ENCODE peak calls at places on chromosomes 4 and X, in four cellular contexts. One of them, this sample, is unnamed. For H3K4me1, the result is how much of the 10 kb centered on the place peaks cover.

GRCh38 chr4:87056884-87057283 is 122.1 kb downstream of the AFF1 start:
- DNase-seq in neuronal stem cell: no peak
- DNase-seq in adipocyte: no peak
- DNase-seq in NT2/D1: no peak
- DNase-seq in this sample: no peak

GRCh38 chr4:101400096-101400495 is 52.8 kb upstream of the PPP3CA start:
- DNase-seq in neuronal stem cell: no peak
- DNase-seq in NT2/D1: no peak
- DNase-seq in adipocyte: peak
- DNase-seq in this sample: peak

GRCh38 chr4:16090306-16090705 is 6.5 kb upstream of the PROM1 start:
- DNase-seq in neuronal stem cell: no peak
- DNase-seq in NT2/D1: no peak
- DNase-seq in adipocyte: no peak
- DNase-seq in this sample: peak

GRCh38 chrX:45266456-45266855 is 65.8 kb upstream of the DIPK2B start:
- DNase-seq in NT2/D1: no peak
- DNase-seq in adipocyte: no peak
- DNase-seq in neuronal stem cell: no peak
- DNase-seq in this sample: no peak

GRCh38 chrX:66328950-66329596 is 165.0 kb downstream of the HEPH start:
- DNase-seq in neuronal stem cell: no peak
- DNase-seq in NT2/D1: no peak
- DNase-seq in adipocyte: no peak
- DNase-seq in this sample: no peak

GRCh38 chr4:61740950-61741638 is 541.0 kb downstream of the ADGRL3 start:
- DNase-seq in neuronal stem cell: no peak
- DNase-seq in NT2/D1: no peak
- DNase-seq in adipocyte: peak
- DNase-seq in this sample: no peak

GRCh38 chrX:15151267-15152196 is 118.4 kb downstream of the ASB9 start:
- DNase-seq in adipocyte: no peak
- DNase-seq in neuronal stem cell: no peak
- DNase-seq in NT2/D1: no peak
- DNase-seq in this sample: peak

GRCh38 chr4:125433453-125433852 is 118.7 kb downstream of the FAT4 start:
- DNase-seq in NT2/D1: no peak
- DNase-seq in neuronal stem cell: no peak
- DNase-seq in adipocyte: peak
- DNase-seq in this sample: no peak

GRCh38 chr4:183099537-183100297 is 660 bp downstream of the WWC2 start:
- DNase-seq in neuronal stem cell: peak
- DNase-seq in adipocyte: peak
- DNase-seq in NT2/D1: no peak
- DNase-seq in this sample: peak

GRCh38 chr4:37759833-37760232 is 66.7 kb upstream of the PGM2 start:
- DNase-seq in neuronal stem cell: no peak
- DNase-seq in adipocyte: no peak
- DNase-seq in NT2/D1: no peak
- DNase-seq in this sample: no peak

GRCh38 chr4:59655996-59656395 is 1544.1 kb upstream of the ADGRL3 start:
- DNase-seq in NT2/D1: no peak
- DNase-seq in adipocyte: no peak
- DNase-seq in neuronal stem cell: no peak
- DNase-seq in this sample: no peak

GRCh38 chr4:30720656-30721352 is 635 bp downstream of the PCDH7 start:
- DNase-seq in adipocyte: peak
- DNase-seq in neuronal stem cell: peak
- DNase-seq in NT2/D1: no peak
- DNase-seq in this sample: no peak

GRCh38 chrX:11188664-11189063 is 77.5 kb downstream of the HCCS start:
- DNase-seq in NT2/D1: no peak
- DNase-seq in adipocyte: peak
- DNase-seq in neuronal stem cell: no peak
- DNase-seq in this sample: peak

GRCh38 chr4:155582971-155583437 is 83.6 kb upstream of the GUCY1A1 start:
- DNase-seq in neuronal stem cell: no peak
- DNase-seq in NT2/D1: no peak
- DNase-seq in adipocyte: peak
- DNase-seq in this sample: peak

GRCh38 chr4:145195167-145195952 is 15.0 kb upstream of the OTUD4 start:
- DNase-seq in NT2/D1: no peak
- DNase-seq in neuronal stem cell: no peak
- DNase-seq in adipocyte: no peak
- DNase-seq in this sample: peak

GRCh38 chrX:39157006-39157405 is 355.7 kb downstream of the MID1IP1 start:
- DNase-seq in adipocyte: no peak
- DNase-seq in NT2/D1: no peak
- DNase-seq in neuronal stem cell: no peak
- DNase-seq in this sample: no peak

GRCh38 chrX:49184294-49185061 is 1.7 kb downstream of the PRICKLE3 start:
- DNase-seq in neuronal stem cell: peak
- DNase-seq in NT2/D1: peak
- DNase-seq in adipocyte: peak
- DNase-seq in this sample: peak

GRCh38 chrX:137387646-137388045 is 178.3 kb upstream of the ZIC3 start:
- DNase-seq in neuronal stem cell: no peak
- DNase-seq in NT2/D1: no peak
- DNase-seq in adipocyte: no peak
- DNase-seq in this sample: no peak

GRCh38 chr4:107740950-107741701 is 21.1 kb upstream of the PAPSS1 start:
- DNase-seq in adipocyte: peak
- DNase-seq in NT2/D1: no peak
- DNase-seq in neuronal stem cell: no peak
- DNase-seq in this sample: no peak

GRCh38 chr4:38581708-38582107 is 82.3 kb upstream of the KLF3 start:
- DNase-seq in neuronal stem cell: no peak
- DNase-seq in adipocyte: no peak
- DNase-seq in NT2/D1: no peak
- DNase-seq in this sample: no peak

GRCh38 chr4:183499389-183499788 is 5.5 kb upstream of the ING2 start:
- DNase-seq in adipocyte: no peak
- DNase-seq in NT2/D1: no peak
- DNase-seq in neuronal stem cell: no peak
- DNase-seq in this sample: no peak

GRCh38 chrX:38515291-38515690 is 46.1 kb upstream of the TSPAN7 start:
- DNase-seq in neuronal stem cell: no peak
- DNase-seq in adipocyte: no peak
- DNase-seq in NT2/D1: no peak
- DNase-seq in this sample: no peak

GRCh38 chr4:83556836-83557235 is 20.9 kb downstream of the GPAT3 start:
- DNase-seq in adipocyte: no peak
- DNase-seq in NT2/D1: no peak
- DNase-seq in neuronal stem cell: no peak
- DNase-seq in this sample: no peak

GRCh38 chr4:122195718-122196117 is 43.6 kb downstream of the BLTP1 start:
- DNase-seq in NT2/D1: no peak
- DNase-seq in adipocyte: no peak
- DNase-seq in neuronal stem cell: no peak
- DNase-seq in this sample: no peak

GRCh38 chrX:122622800-122623199 is 561.3 kb upstream of the GRIA3 start:
- DNase-seq in adipocyte: no peak
- DNase-seq in NT2/D1: no peak
- DNase-seq in neuronal stem cell: no peak
- DNase-seq in this sample: no peak

GRCh38 chr4:100806988-100807387 is 289.2 kb upstream of the EMCN start:
- DNase-seq in NT2/D1: no peak
- DNase-seq in neuronal stem cell: no peak
- DNase-seq in adipocyte: no peak
- DNase-seq in this sample: no peak

GRCh38 chrX:10636337-10636736 is 16.0 kb upstream of the MID1 start:
- DNase-seq in NT2/D1: peak
- DNase-seq in adipocyte: peak
- DNase-seq in neuronal stem cell: no peak
- DNase-seq in this sample: peak

GRCh38 chrX:113001836-113002235 is 161.2 kb upstream of the AMOT start:
- DNase-seq in neuronal stem cell: no peak
- DNase-seq in NT2/D1: no peak
- DNase-seq in adipocyte: peak
- DNase-seq in this sample: no peak

GRCh38 chr4:4694296-4694772 is 152.5 kb upstream of the STX18 start:
- DNase-seq in adipocyte: peak
- DNase-seq in NT2/D1: peak
- DNase-seq in neuronal stem cell: no peak
- DNase-seq in this sample: no peak

GRCh38 chr4:4695497-4695896 is 153.6 kb upstream of the STX18 start:
- DNase-seq in NT2/D1: no peak
- DNase-seq in adipocyte: no peak
- DNase-seq in neuronal stem cell: no peak
- DNase-seq in this sample: no peak

GRCh38 chr4:4693755-4694295 is 152.0 kb upstream of the STX18 start:
- DNase-seq in neuronal stem cell: no peak
- DNase-seq in NT2/D1: no peak
- DNase-seq in adipocyte: no peak
- DNase-seq in this sample: no peak

GRCh38 chr4:4694812-4695211 is 153.0 kb upstream of the STX18 start:
- DNase-seq in neuronal stem cell: no peak
- DNase-seq in NT2/D1: no peak
- DNase-seq in adipocyte: no peak
- DNase-seq in this sample: no peak

DNA sequence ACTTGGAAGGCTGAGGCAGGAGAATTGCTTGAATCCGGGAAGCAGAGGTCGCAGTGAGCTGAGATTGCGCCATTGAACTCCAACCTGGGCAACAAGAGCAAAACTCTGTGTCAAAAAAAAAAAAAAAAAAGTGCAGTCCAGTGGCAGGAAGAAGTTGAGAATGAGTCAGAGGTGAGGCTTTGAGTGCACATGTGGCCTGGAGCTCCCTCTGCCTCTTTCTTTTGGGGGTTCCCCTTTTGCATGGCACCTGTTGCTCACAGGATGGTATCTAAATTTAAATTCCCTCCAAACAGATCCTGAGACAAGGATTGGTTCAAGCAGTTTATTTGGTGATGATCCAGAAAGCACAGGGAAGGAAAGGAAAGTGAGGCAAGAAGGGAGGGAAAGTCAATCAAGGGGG is 151.4 kb upstream of the STX18 start:
- DNase-seq in NT2/D1: no peak
- DNase-seq in neuronal stem cell: no peak
- DNase-seq in adipocyte: no peak
- DNase-seq in this sample: peak
- H3K4me1 ChIP-seq in NT2/D1: under half
- H3K4me1 ChIP-seq in neuronal stem cell: under half
- H3K4me1 ChIP-seq in adipocyte: under half
- H3K4me1 ChIP-seq in this sample: under half

DNA sequence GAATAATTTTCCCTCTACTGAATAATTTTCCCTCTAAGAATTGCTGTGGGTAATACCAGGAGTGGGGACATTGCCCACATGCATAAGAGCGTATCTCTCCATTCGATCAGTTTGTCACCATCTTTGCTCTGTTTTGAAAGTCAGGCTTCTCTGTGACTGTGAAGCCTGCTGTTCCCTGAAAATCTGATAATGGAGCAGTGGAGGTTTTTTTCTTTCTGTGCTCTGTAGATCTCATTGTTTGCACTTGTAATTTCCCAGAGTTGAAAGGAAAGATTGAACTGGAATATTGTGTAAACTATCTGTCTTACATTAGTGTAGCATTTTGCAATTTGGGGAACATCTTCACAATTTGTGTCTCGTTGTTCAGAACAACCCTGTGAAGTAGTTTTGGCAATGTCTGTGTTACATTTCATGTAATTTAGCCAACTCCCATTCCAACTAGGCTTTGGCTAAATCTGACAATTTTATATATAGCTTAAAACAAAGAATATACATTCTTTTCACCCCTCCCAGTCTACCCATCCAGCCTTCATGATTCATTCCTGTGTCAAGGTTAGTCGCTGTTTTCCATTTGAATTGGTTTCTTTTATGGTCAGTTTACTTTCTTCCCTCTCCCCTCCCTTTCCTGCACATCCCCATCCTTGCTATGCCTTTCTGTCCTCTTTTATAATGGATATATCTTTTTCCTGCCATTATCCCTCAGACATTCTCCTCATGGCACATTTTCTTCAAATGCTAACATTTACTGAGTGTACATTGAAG is 4.5 kb downstream of the ZXDB start:
- DNase-seq in NT2/D1: no peak
- DNase-seq in adipocyte: no peak
- DNase-seq in neuronal stem cell: no peak
- DNase-seq in this sample: no peak
- H3K9ac ChIP-seq in NT2/D1: no peak
- H3K9ac ChIP-seq in adipocyte: peak
- H3K9ac ChIP-seq in neuronal stem cell: no peak
- H3K9ac ChIP-seq in this sample: no peak

GRCh38 chr4:70737409-70737808 is 15.6 kb downstream of the RUFY3 start:
- DNase-seq in adipocyte: no peak
- DNase-seq in NT2/D1: no peak
- DNase-seq in neuronal stem cell: no peak
- DNase-seq in this sample: no peak

GRCh38 chr4:70739496-70740337 is 18.0 kb downstream of the RUFY3 start:
- DNase-seq in adipocyte: peak
- DNase-seq in neuronal stem cell: no peak
- DNase-seq in NT2/D1: no peak
- DNase-seq in this sample: no peak

GRCh38 chr4:70734971-70735370 is 13.2 kb downstream of the RUFY3 start:
- DNase-seq in neuronal stem cell: no peak
- DNase-seq in adipocyte: no peak
- DNase-seq in NT2/D1: no peak
- DNase-seq in this sample: no peak

GRCh38 chr4:70734168-70734954 is 12.6 kb downstream of the RUFY3 start:
- DNase-seq in NT2/D1: no peak
- DNase-seq in neuronal stem cell: no peak
- DNase-seq in adipocyte: peak
- DNase-seq in this sample: peak

DNA sequence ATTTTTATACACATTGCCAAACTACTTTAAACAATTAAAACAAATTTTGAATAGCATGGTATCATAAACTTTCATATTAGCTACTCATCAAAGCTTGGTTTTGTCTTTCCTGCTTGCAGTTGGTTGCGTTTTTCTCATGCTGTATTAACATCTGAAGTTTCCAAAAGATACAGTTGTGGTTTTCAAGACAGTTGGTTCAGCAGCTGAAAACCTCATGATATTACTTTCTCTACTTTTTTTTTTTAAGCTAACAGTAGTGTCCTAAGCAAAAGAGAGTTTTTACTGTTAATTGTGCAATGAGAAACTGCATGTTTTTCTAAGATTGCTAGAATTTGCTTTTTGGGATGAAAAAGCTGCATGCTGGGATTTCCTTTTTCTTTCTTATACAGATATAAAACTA is 15.2 kb downstream of the RUFY3 start:
- DNase-seq in neuronal stem cell: no peak
- DNase-seq in NT2/D1: no peak
- DNase-seq in adipocyte: no peak
- DNase-seq in this sample: no peak
- H3K4me1 ChIP-seq in neuronal stem cell: under half
- H3K4me1 ChIP-seq in NT2/D1: under half
- H3K4me1 ChIP-seq in adipocyte: half or more
- H3K4me1 ChIP-seq in this sample: under half

DNA sequence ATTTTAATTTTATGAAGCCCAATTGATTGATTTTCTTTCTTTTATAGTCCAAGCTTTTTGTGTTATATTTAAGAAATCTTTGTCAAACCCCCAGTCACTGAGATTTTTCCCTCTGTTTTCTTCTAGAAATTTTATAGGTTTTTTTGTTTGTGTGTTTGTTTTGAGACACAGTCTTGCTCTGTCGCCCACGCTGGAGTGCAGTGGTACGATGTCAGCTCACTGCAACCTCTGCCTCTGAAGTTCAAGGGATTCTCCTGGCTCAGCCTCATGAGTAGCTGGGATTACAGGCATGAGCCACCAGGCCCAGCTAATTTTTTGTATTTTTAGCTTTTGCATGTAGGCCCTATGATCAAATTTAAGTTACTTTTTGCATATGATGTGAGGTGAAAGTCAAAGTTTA is 20.9 kb upstream of the FBXW7 start:
- DNase-seq in neuronal stem cell: no peak
- DNase-seq in adipocyte: no peak
- DNase-seq in NT2/D1: no peak
- DNase-seq in this sample: no peak
- H3K9ac ChIP-seq in neuronal stem cell: no peak
- H3K9ac ChIP-seq in adipocyte: no peak
- H3K9ac ChIP-seq in NT2/D1: no peak
- H3K9ac ChIP-seq in this sample: no peak